ENCODE peak calls at places on chromosomes 1 and 21, in seven cellular contexts. E is breast epithelium, W is aorta, J is cardiac muscle cell, H is SJCRH30, Z is A549, U is IMR-90. X is an unnamed sample.
A peak's percentile ranks its signal among the peaks of the same experiment; 100 is the strongest.

GRCh38 chr21:38181101-38181500 is 75.7 kb upstream of the KCNJ15 start:
- DNase-seq in Z (no peak), U (no peak), W (no peak), H (no peak), J (no peak), E (no peak), X (no peak)

GRCh38 chr1:229689915-229690314 is 63.9 kb downstream of the URB2 start:
- DNase-seq in H (peak; percentile 77), W (no peak), U (no peak), E (no peak), J (no peak), Z (no peak), X (peak; percentile 37)

GRCh38 chr21:37627074-37627473 is 260.5 kb downstream of the DYRK1A start:
- DNase-seq in H (peak; percentile 19), U (no peak), E (no peak), W (no peak), Z (no peak), J (no peak), X (no peak)

GRCh38 chr1:147579532-147580199 is 38.4 kb downstream of the BCL9 start:
- DNase-seq in U (peak; percentile 80), E (no peak), W (no peak), H (no peak), J (peak; percentile 38), Z (peak; percentile 16), X (no peak)

GRCh38 chr1:183185941-183186490 is at the start of gene LAMC2:
- DNase-seq in E (peak; percentile 84), W (no peak), Z (peak; percentile 73), J (no peak), U (peak; percentile 52), H (no peak), X (no peak)

GRCh38 chr21:38531610-38532009 is 33.3 kb upstream of the ERG start:
- DNase-seq in J (peak; percentile 7), E (no peak), U (no peak), H (no peak), W (peak; percentile 73), Z (no peak), X (peak; percentile 26)

GRCh38 chr1:234722904-234723588 is 113.1 kb upstream of the IRF2BP2 start:
- DNase-seq in U (peak; percentile 87), H (no peak), E (peak; percentile 78), W (peak; percentile 88), Z (peak; percentile 65), J (peak; percentile 92), X (peak; percentile 66)

GRCh38 chr1:180691322-180691721 is 59.5 kb downstream of the XPR1 start:
- DNase-seq in J (peak; percentile 7), W (no peak), H (no peak), Z (no peak), E (no peak), U (peak; percentile 43), X (no peak)

GRCh38 chr1:216183427-216183826 is 239.8 kb downstream of the USH2A start:
- DNase-seq in U (peak; percentile 40), W (no peak), E (no peak), Z (no peak), J (no peak), H (no peak), X (no peak)

GRCh38 chr1:48442864-48443619 is 29.0 kb downstream of the SPATA6 start:
- DNase-seq in U (no peak), W (no peak), Z (no peak), H (peak; percentile 5), J (peak; percentile 4), E (no peak), X (no peak)

GRCh38 chr1:160251006-160251405 is 11.3 kb downstream of the DCAF8 start:
- DNase-seq in H (peak; percentile 29), J (no peak), E (no peak), W (no peak), Z (no peak), U (no peak), X (no peak)

GRCh38 chr1:150557065-150557600 is 7.9 kb downstream of the ADAMTSL4 start:
- DNase-seq in Z (no peak), J (no peak), E (no peak), W (peak; percentile 79), U (no peak), H (no peak), X (no peak)

GRCh38 chr1:109671067-109671466 is 3.2 kb downstream of the GSTM2 start:
- DNase-seq in W (no peak), J (no peak), E (no peak), Z (no peak), U (peak; percentile 0), H (peak; percentile 1), X (no peak)

GRCh38 chr1:172245788-172246187 is 174.7 kb upstream of the C1orf105 start:
- DNase-seq in E (no peak), U (no peak), H (no peak), W (no peak), Z (no peak), J (no peak), X (no peak)

GRCh38 chr1:29682918-29683314 is 446.6 kb downstream of the PTPRU start:
- DNase-seq in H (peak; percentile 37), Z (no peak), E (peak; percentile 44), W (no peak), U (peak; percentile 28), J (peak; percentile 18), X (no peak)

GRCh38 chr1:227886993-227887696 is 60.6 kb downstream of the WNT9A start:
- DNase-seq in E (no peak), J (peak; percentile 81), W (peak; percentile 80), U (peak; percentile 45), H (peak; percentile 50), Z (no peak), X (peak; percentile 82)

GRCh38 chr1:203930343-203930742 is 68.9 kb downstream of the SNRPE start:
- DNase-seq in J (peak; percentile 88), H (no peak), Z (no peak), W (no peak), E (no peak), U (peak; percentile 66), X (no peak)
- H3K27ac ChIP-seq in J (no peak overlapping the region), H (no peak overlapping the region), Z (no peak overlapping the region), W (no peak overlapping the region), E (no peak overlapping the region), U (no peak overlapping the region), X (no peak overlapping the region)

GRCh38 chr1:202964755-202965440 is 2.2 kb downstream of the CYB5R1 start:
- DNase-seq in J (peak; percentile 73), E (no peak), U (peak; percentile 79), W (no peak), H (peak; percentile 99), Z (no peak), X (no peak)
- H3K4me1 ChIP-seq in J (peaks cover 6% of the 10 kb centered on the region), E (peaks cover 9% of the 10 kb centered on the region), U (peaks cover 9% of the 10 kb centered on the region), W (no peaks in the 10 kb centered on the region), H (peaks cover 49% of the 10 kb centered on the region), Z (peaks cover 12% of the 10 kb centered on the region), X (peaks cover 26% of the 10 kb centered on the region)

DNA sequence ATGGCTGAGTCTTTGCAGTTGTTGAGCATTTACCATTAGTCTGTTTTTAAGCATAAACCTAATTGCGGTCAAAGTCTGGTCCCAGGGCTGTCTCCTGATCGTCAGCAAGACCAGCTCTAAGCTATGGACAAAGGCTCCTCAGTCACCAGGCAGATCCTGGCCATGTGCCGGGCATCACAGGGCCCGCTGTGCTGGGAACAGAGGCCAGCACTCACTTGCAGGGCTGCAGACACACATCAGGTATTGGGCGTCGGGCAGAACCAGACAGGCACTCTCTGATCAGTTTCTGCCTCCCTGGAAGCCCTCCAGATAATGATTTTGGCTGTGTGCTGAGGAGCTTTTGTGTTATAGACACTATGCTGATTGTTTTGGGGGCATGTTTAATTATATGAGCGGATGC is 26.6 kb downstream of the TMEM51 start:
- DNase-seq in H (no peak), E (no peak), Z (no peak), J (no peak), W (no peak), U (no peak), X (no peak)
- H3K27ac ChIP-seq in H (no peak overlapping the region), E (no peak overlapping the region), Z (peak overlapping the region; percentile 82), J (no peak overlapping the region), W (no peak overlapping the region), U (peak overlapping the region; percentile 81), X (no peak overlapping the region)

GRCh38 chr1:205321109-205321958 is at the start of gene NUAK2:
- DNase-seq in E (peak; percentile 79), W (peak; percentile 95), H (peak; percentile 96), Z (peak; percentile 95), U (peak; percentile 90), J (peak; percentile 92), X (peak; percentile 94)

GRCh38 chr1:205317311-205317917 is 4.1 kb downstream of the NUAK2 start:
- DNase-seq in Z (peak; percentile 82), E (peak; percentile 88), H (peak; percentile 96), U (no peak), W (peak; percentile 83), J (peak; percentile 55), X (peak; percentile 71)

GRCh38 chr1:205319081-205320018 is 2.2 kb downstream of the NUAK2 start:
- DNase-seq in U (peak; percentile 78), W (no peak), E (peak; percentile 53), H (no peak), J (peak; percentile 92), Z (peak; percentile 80), X (peak; percentile 67)

GRCh38 chr1:205316179-205316578 is 5.4 kb downstream of the NUAK2 start:
- DNase-seq in Z (no peak), W (no peak), E (no peak), H (no peak), U (no peak), J (no peak), X (no peak)

DNA sequence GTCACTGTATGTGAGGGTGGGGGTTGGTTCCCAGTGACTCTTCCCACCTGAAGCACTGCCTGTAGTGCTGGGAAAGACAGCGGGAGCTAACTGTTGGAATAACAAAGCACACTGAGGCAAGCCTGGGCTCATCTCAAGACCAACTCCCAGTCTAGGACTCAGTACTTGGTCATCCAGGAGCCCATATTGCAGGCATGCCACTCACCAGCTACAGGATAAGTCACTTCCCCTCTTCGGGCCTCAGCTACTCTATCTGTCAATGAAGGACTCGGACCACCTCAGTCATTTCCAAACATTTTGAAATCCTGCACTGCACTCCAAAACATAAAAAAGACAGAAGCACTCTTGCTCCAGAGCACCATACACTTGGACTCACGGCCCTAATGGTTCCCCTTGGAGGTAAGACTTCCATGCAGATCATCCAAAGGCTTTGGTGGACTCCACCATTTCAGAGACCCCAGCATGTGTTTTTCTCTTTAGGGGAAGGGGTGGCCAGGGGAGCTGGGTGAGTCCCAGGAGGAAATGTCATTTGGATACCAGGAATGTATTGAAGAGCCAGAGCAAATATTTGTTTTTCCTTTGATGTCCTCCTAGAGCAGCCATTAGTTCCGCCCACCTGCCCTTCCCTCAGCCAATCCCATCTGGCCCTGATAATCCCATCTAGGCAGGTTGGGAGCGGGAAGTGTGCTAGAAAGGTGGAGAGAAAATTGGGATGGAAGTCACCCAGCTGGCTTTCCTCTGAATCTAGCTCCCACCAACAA is 3.1 kb downstream of the NUAK2 start:
- DNase-seq in J (no peak), Z (peak; percentile 69), W (no peak), E (no peak), H (no peak), U (no peak), X (no peak)
- H3K4me1 ChIP-seq in J (peaks cover 18% of the 10 kb centered on the region), Z (peaks cover 53% of the 10 kb centered on the region), W (no peaks in the 10 kb centered on the region), E (peaks cover 19% of the 10 kb centered on the region), H (peaks cover 42% of the 10 kb centered on the region), U (peaks cover 46% of the 10 kb centered on the region), X (peaks cover 69% of the 10 kb centered on the region)

DNA sequence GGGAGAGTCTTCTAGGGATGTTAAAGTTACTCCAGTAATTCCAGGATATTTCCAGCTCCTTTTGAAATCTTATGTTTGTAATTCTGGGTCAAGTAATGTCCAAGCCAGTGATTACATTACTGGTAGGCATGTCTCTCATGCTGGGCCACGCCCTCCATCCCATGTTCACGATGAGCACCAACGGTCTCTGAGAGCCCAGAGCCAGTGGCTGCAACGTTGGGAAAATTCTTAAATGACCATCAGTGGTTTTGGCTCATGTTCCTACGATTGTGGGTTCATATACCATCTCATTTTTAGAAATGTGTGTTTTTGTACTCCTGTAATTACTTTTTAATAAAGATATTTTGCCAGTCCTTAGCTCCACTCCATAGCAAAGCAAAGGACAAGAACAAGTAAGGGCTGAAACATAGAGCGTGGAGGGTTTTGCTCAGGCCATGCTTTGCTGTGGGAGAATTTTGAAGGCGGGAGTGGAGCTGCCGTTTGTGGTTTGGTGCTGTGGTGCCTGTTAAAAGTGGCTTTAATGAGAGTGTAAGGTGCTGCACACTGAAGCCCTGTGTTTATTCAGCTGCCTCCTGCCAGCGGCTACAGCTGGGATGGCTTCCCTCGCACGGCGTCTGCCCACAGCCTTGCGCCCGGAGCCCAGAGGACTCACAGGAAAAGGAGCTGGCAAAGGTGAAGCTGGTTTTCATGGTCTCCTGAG is 28.9 kb downstream of the VANGL1 start:
- DNase-seq in U (peak; percentile 45), J (no peak), H (peak; percentile 94), W (no peak), Z (no peak), E (no peak), X (no peak)
- H3K27ac ChIP-seq in U (no peak overlapping the region), J (no peak overlapping the region), H (peak overlapping the region; percentile 72), W (no peak overlapping the region), Z (peak overlapping the region; percentile 69), E (no peak overlapping the region), X (no peak overlapping the region)

X was measured in heart left ventricle.